ENCODE peak calls at places on chromosomes 5 and 9, in nine cellular contexts. One of them, this sample, is unnamed.
A peak's percentile ranks its signal among the peaks of the same experiment; 100 is the strongest.

GRCh38 chr9:21576331-21577189 is 94.4 kb upstream of the IFNE start:
- DNase-seq in lower lobe of right lung: no peak
- DNase-seq in body of pancreas: no peak
- DNase-seq in HepG2: peak; percentile 12
- DNase-seq in caudate nucleus: no peak
- DNase-seq in tibial nerve: no peak
- DNase-seq in ovary: no peak
- DNase-seq in thoracic aorta: no peak
- DNase-seq in neuronal stem cell: peak; percentile 80
- DNase-seq in this sample: no peak

GRCh38 chr5:67643531-67643930 is 446.9 kb upstream of the CD180 start:
- DNase-seq in lower lobe of right lung: no peak
- DNase-seq in HepG2: no peak
- DNase-seq in ovary: no peak
- DNase-seq in thoracic aorta: no peak
- DNase-seq in neuronal stem cell: no peak
- DNase-seq in caudate nucleus: no peak
- DNase-seq in tibial nerve: no peak
- DNase-seq in body of pancreas: no peak
- DNase-seq in this sample: no peak

GRCh38 chr9:13586726-13587392 is 307.4 kb upstream of the MPDZ start:
- DNase-seq in thoracic aorta: no peak
- DNase-seq in ovary: no peak
- DNase-seq in neuronal stem cell: no peak
- DNase-seq in body of pancreas: no peak
- DNase-seq in tibial nerve: no peak
- DNase-seq in lower lobe of right lung: no peak
- DNase-seq in HepG2: no peak
- DNase-seq in caudate nucleus: no peak
- DNase-seq in this sample: no peak

GRCh38 chr9:89690334-89690912 is 85.6 kb downstream of the GADD45G start:
- DNase-seq in body of pancreas: no peak
- DNase-seq in neuronal stem cell: no peak
- DNase-seq in thoracic aorta: no peak
- DNase-seq in tibial nerve: no peak
- DNase-seq in caudate nucleus: no peak
- DNase-seq in HepG2: no peak
- DNase-seq in lower lobe of right lung: no peak
- DNase-seq in ovary: no peak
- DNase-seq in this sample: no peak

GRCh38 chr5:107337281-107337680 is 333.5 kb downstream of the EFNA5 start:
- DNase-seq in tibial nerve: no peak
- DNase-seq in ovary: no peak
- DNase-seq in neuronal stem cell: no peak
- DNase-seq in thoracic aorta: no peak
- DNase-seq in body of pancreas: no peak
- DNase-seq in lower lobe of right lung: no peak
- DNase-seq in caudate nucleus: no peak
- DNase-seq in HepG2: no peak
- DNase-seq in this sample: no peak

GRCh38 chr9:77512876-77513275 is 135.2 kb downstream of the GNA14 start:
- DNase-seq in neuronal stem cell: no peak
- DNase-seq in body of pancreas: no peak
- DNase-seq in lower lobe of right lung: no peak
- DNase-seq in tibial nerve: no peak
- DNase-seq in thoracic aorta: no peak
- DNase-seq in ovary: no peak
- DNase-seq in HepG2: peak; percentile 87
- DNase-seq in caudate nucleus: no peak
- DNase-seq in this sample: no peak

GRCh38 chr9:35311891-35312639 is 150.3 kb downstream of the UNC13B start:
- DNase-seq in caudate nucleus: no peak
- DNase-seq in lower lobe of right lung: no peak
- DNase-seq in HepG2: no peak
- DNase-seq in body of pancreas: no peak
- DNase-seq in neuronal stem cell: no peak
- DNase-seq in ovary: no peak
- DNase-seq in thoracic aorta: no peak
- DNase-seq in tibial nerve: no peak
- DNase-seq in this sample: no peak

GRCh38 chr5:39315995-39316394 is 48.3 kb downstream of the C9 start:
- DNase-seq in neuronal stem cell: no peak
- DNase-seq in thoracic aorta: no peak
- DNase-seq in tibial nerve: no peak
- DNase-seq in lower lobe of right lung: no peak
- DNase-seq in HepG2: no peak
- DNase-seq in ovary: no peak
- DNase-seq in caudate nucleus: no peak
- DNase-seq in body of pancreas: no peak
- DNase-seq in this sample: no peak

GRCh38 chr5:82296929-82297328 is 18.8 kb upstream of the RPS23 start:
- DNase-seq in ovary: no peak
- DNase-seq in thoracic aorta: no peak
- DNase-seq in tibial nerve: no peak
- DNase-seq in caudate nucleus: no peak
- DNase-seq in lower lobe of right lung: no peak
- DNase-seq in body of pancreas: no peak
- DNase-seq in HepG2: no peak
- DNase-seq in neuronal stem cell: no peak
- DNase-seq in this sample: no peak

GRCh38 chr5:40847525-40847924 is 6.4 kb downstream of the CARD6 start:
- DNase-seq in lower lobe of right lung: no peak
- DNase-seq in tibial nerve: no peak
- DNase-seq in body of pancreas: no peak
- DNase-seq in HepG2: no peak
- DNase-seq in caudate nucleus: no peak
- DNase-seq in thoracic aorta: no peak
- DNase-seq in neuronal stem cell: no peak
- DNase-seq in ovary: no peak
- DNase-seq in this sample: no peak

GRCh38 chr9:22005083-22005699 is 3.9 kb downstream of the CDKN2B start:
- DNase-seq in body of pancreas: no peak
- DNase-seq in caudate nucleus: no peak
- DNase-seq in tibial nerve: no peak
- DNase-seq in lower lobe of right lung: no peak
- DNase-seq in neuronal stem cell: no peak
- DNase-seq in HepG2: no peak
- DNase-seq in thoracic aorta: no peak
- DNase-seq in ovary: no peak
- DNase-seq in this sample: no peak

GRCh38 chr9:277595-278330 is 63.1 kb downstream of the DOCK8 start:
- DNase-seq in neuronal stem cell: no peak
- DNase-seq in caudate nucleus: no peak
- DNase-seq in ovary: no peak
- DNase-seq in thoracic aorta: no peak
- DNase-seq in lower lobe of right lung: no peak
- DNase-seq in body of pancreas: no peak
- DNase-seq in tibial nerve: no peak
- DNase-seq in HepG2: no peak
- DNase-seq in this sample: no peak

GRCh38 chr9:279674-280073 is 65.0 kb downstream of the DOCK8 start:
- DNase-seq in caudate nucleus: no peak
- DNase-seq in HepG2: no peak
- DNase-seq in ovary: no peak
- DNase-seq in tibial nerve: no peak
- DNase-seq in neuronal stem cell: no peak
- DNase-seq in lower lobe of right lung: no peak
- DNase-seq in body of pancreas: no peak
- DNase-seq in thoracic aorta: no peak
- DNase-seq in this sample: no peak

GRCh38 chr9:281753-282645 is 67.3 kb downstream of the DOCK8 start:
- DNase-seq in ovary: no peak
- DNase-seq in HepG2: no peak
- DNase-seq in lower lobe of right lung: no peak
- DNase-seq in tibial nerve: no peak
- DNase-seq in caudate nucleus: no peak
- DNase-seq in neuronal stem cell: no peak
- DNase-seq in thoracic aorta: no peak
- DNase-seq in body of pancreas: no peak
- DNase-seq in this sample: no peak

GRCh38 chr9:274101-274500 is 59.4 kb downstream of the DOCK8 start:
- DNase-seq in body of pancreas: no peak
- DNase-seq in thoracic aorta: no peak
- DNase-seq in lower lobe of right lung: no peak
- DNase-seq in caudate nucleus: no peak
- DNase-seq in tibial nerve: no peak
- DNase-seq in neuronal stem cell: no peak
- DNase-seq in ovary: no peak
- DNase-seq in HepG2: no peak
- DNase-seq in this sample: no peak

DNA sequence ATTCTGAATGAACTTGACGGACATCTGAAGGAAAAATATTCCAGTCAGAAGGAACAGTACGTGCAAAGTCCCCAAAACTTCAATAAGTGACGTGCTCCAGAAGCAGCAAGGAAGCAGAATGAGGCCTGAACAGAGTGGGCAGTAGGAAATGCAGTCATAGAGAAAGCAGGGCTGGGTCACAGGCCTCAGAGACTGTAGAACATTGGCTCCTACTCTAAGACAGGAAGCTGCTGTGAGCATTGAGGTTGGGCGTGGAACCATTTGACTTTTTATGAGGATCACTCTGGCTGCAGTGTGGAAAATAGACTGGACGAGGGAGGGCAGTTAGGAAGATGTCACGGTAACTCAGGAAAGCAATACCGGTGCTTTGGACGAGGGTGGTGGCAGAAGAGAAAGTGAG is 64.0 kb downstream of the DOCK8 start:
- DNase-seq in lower lobe of right lung: no peak
- DNase-seq in neuronal stem cell: no peak
- DNase-seq in caudate nucleus: no peak
- DNase-seq in tibial nerve: no peak
- DNase-seq in thoracic aorta: no peak
- DNase-seq in HepG2: no peak
- DNase-seq in body of pancreas: peak; percentile 8
- DNase-seq in ovary: no peak
- DNase-seq in this sample: no peak
- H3K27ac ChIP-seq in lower lobe of right lung: peak overlapping the region; percentile 22
- H3K27ac ChIP-seq in neuronal stem cell: no peak overlapping the region
- H3K27ac ChIP-seq in caudate nucleus: no peak overlapping the region
- H3K27ac ChIP-seq in tibial nerve: no peak overlapping the region
- H3K27ac ChIP-seq in thoracic aorta: no peak overlapping the region
- H3K27ac ChIP-seq in HepG2: no peak overlapping the region
- H3K27ac ChIP-seq in body of pancreas: no peak overlapping the region
- H3K27ac ChIP-seq in ovary: no peak overlapping the region
- H3K27ac ChIP-seq in this sample: no peak overlapping the region

DNA sequence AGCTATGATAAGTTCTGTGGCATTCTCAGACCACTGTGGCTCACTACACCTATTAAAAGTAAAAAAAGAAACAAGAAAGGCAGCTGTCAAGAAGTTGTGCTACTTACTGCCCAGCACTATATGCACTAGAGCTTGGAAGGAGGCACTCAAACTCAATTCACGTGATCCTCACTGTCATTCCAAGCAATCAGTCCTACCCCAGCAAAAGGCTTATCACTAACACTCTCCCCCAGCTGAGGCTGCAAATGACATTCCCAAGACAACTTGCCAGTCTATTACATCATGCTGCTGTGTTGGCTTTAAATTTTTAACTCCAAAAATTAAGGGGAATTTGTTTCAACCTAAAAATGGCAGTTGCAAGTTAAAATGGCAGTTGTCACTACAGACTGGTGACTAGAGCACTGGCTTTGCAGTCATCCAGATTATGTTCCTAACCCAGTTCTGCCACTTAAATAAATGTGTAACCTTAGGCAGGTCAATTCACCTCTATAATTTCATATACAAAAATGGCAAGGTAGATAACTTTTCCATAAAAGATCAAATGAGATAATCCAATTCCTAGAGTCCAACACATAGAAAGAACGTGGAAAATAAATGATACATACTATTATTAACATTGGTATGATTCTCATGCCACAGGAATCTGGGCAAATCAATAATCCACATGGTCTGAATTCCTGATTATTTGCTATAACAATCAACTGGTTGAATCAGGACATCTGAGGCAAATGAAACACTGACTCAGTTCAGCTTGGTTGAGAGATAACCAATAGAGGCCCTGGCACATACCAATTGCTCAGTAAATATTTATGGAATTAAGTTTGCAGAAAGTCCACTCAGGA is 52.4 kb downstream of the FBXW11 start:
- DNase-seq in tibial nerve: no peak
- DNase-seq in neuronal stem cell: no peak
- DNase-seq in caudate nucleus: no peak
- DNase-seq in HepG2: peak; percentile 62
- DNase-seq in ovary: no peak
- DNase-seq in thoracic aorta: no peak
- DNase-seq in body of pancreas: peak; percentile 67
- DNase-seq in lower lobe of right lung: no peak
- DNase-seq in this sample: no peak
- H3K27ac ChIP-seq in tibial nerve: no peak overlapping the region
- H3K27ac ChIP-seq in neuronal stem cell: no peak overlapping the region
- H3K27ac ChIP-seq in caudate nucleus: no peak overlapping the region
- H3K27ac ChIP-seq in HepG2: no peak overlapping the region
- H3K27ac ChIP-seq in ovary: no peak overlapping the region
- H3K27ac ChIP-seq in thoracic aorta: no peak overlapping the region
- H3K27ac ChIP-seq in body of pancreas: peak overlapping the region; percentile 18
- H3K27ac ChIP-seq in lower lobe of right lung: no peak overlapping the region
- H3K27ac ChIP-seq in this sample: no peak overlapping the region

DNA sequence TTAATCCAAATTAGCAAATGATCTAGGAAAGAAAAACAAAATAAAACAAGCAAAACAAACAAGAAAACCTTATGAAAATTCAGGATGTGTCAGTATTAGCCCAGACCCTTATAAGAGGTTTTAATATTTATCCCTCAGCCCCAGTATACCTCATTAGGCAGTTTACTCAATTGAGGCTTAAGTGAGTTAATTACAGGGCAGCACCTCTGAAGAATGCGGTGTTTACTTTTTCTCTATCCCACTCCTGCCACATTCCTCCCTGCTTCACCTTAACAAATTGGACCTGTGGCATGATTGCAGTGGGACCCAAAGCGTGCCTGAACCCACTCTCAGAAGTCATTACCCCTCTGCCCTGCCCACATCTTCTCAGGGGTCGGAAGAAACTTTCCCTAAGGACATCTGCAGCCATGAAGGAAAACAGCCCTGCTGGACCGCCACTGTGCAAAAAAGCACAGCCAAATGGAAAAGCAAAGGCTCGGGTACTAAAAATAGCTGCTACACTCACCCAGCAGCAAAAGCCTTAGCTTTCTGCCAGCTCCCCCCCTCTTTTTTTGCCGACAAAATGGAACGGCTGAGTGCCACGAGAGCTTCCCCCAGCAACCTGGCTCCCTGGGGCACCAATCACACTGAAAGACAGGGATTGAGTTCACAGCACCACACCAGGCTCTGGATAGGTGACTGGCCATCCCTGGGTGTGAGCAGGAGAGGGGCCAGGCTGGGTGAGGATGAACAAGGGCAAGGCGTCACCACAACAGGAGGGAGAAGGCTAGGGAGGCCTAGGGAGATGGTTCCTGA is 66.9 kb downstream of the SIL1 start:
- DNase-seq in body of pancreas: peak; percentile 65
- DNase-seq in HepG2: no peak
- DNase-seq in lower lobe of right lung: no peak
- DNase-seq in thoracic aorta: no peak
- DNase-seq in tibial nerve: peak; percentile 12
- DNase-seq in neuronal stem cell: no peak
- DNase-seq in ovary: peak; percentile 68
- DNase-seq in caudate nucleus: peak; percentile 51
- DNase-seq in this sample: peak; percentile 63
- H3K27ac ChIP-seq in body of pancreas: peak overlapping the region; percentile 42
- H3K27ac ChIP-seq in HepG2: no peak overlapping the region
- H3K27ac ChIP-seq in lower lobe of right lung: peak overlapping the region; percentile 31
- H3K27ac ChIP-seq in thoracic aorta: peak overlapping the region; percentile 92
- H3K27ac ChIP-seq in tibial nerve: peak overlapping the region; percentile 17
- H3K27ac ChIP-seq in neuronal stem cell: no peak overlapping the region
- H3K27ac ChIP-seq in ovary: peak overlapping the region; percentile 62
- H3K27ac ChIP-seq in caudate nucleus: peak overlapping the region; percentile 89
- H3K27ac ChIP-seq in this sample: peak overlapping the region; percentile 95

GRCh38 chr5:150412319-150413175 is at the start of gene CD74:
- DNase-seq in neuronal stem cell: peak; percentile 65
- DNase-seq in tibial nerve: peak; percentile 83
- DNase-seq in lower lobe of right lung: peak; percentile 96
- DNase-seq in ovary: peak; percentile 87
- DNase-seq in caudate nucleus: peak; percentile 55
- DNase-seq in HepG2: peak; percentile 90
- DNase-seq in body of pancreas: peak; percentile 78
- DNase-seq in thoracic aorta: peak; percentile 42
- DNase-seq in this sample: peak; percentile 76
- H3K27ac ChIP-seq in neuronal stem cell: no peak within 1 kb of the TSS
- H3K27ac ChIP-seq in tibial nerve: peak within 1 kb of the TSS; percentile 68
- H3K27ac ChIP-seq in lower lobe of right lung: peak within 1 kb of the TSS; percentile 99
- H3K27ac ChIP-seq in ovary: peak within 1 kb of the TSS; percentile 37
- H3K27ac ChIP-seq in caudate nucleus: peak within 1 kb of the TSS; percentile 89
- H3K27ac ChIP-seq in HepG2: peak within 1 kb of the TSS; percentile 74
- H3K27ac ChIP-seq in body of pancreas: peak within 1 kb of the TSS; percentile 67
- H3K27ac ChIP-seq in thoracic aorta: peak within 1 kb of the TSS; percentile 69
- H3K27ac ChIP-seq in this sample: peak within 1 kb of the TSS; percentile 90

This sample was measured in dorsolateral prefrontal cortex.